ENCODE peak calls at places on chromosome 11, in ten cellular contexts. X, N, V, M, E, I, H, B, R and W are unnamed samples.

GRCh38 chr11:65771589-65772112 is 9.1 kb downstream of the AP5B1 start:
- DNase-seq in X (no peak), N (no peak), V (no peak), M (no peak), E (no peak), I (no peak), H (no peak), B (no peak), R (no peak), W (no peak)

GRCh38 chr11:92311616-92312449 is 87.2 kb downstream of the FAT3 start:
- DNase-seq in X (no peak), N (peak; percentile 41), V (no peak), M (no peak), E (no peak), I (no peak), H (no peak), B (no peak), R (no peak), W (no peak)

GRCh38 chr11:10909141-10909883 is 51.5 kb upstream of the ZBED5 start:
- DNase-seq in X (no peak), N (no peak), V (no peak), M (no peak), E (no peak), I (no peak), H (no peak), B (no peak), R (no peak), W (no peak)

GRCh38 chr11:11983427-11983826 is 25.0 kb downstream of the DKK3 start:
- DNase-seq in X (no peak), N (no peak), V (no peak), M (no peak), E (no peak), I (peak; percentile 31), H (no peak), B (no peak), R (peak; percentile 73), W (no peak)

GRCh38 chr11:64767344-64768299 is 7.8 kb upstream of the PYGM start:
- DNase-seq in X (peak; percentile 82), N (peak; percentile 54), V (peak; percentile 79), M (peak; percentile 83), E (peak; percentile 73), I (no peak), H (peak; percentile 77), B (no peak), R (peak; percentile 84), W (no peak)

GRCh38 chr11:12771875-12772274 is 97.7 kb downstream of the TEAD1 start:
- DNase-seq in X (no peak), N (no peak), V (no peak), M (no peak), E (no peak), I (no peak), H (no peak), B (no peak), R (no peak), W (no peak)

GRCh38 chr11:92628401-92629292 is 340.8 kb upstream of the MTNR1B start:
- DNase-seq in X (no peak), N (peak; percentile 2), V (no peak), M (no peak), E (no peak), I (no peak), H (no peak), B (no peak), R (no peak), W (no peak)

GRCh38 chr11:75582935-75583709 is 21.1 kb downstream of the SERPINH1 start:
- DNase-seq in X (peak; percentile 53), N (peak; percentile 70), V (peak; percentile 87), M (peak; percentile 84), E (peak; percentile 65), I (no peak), H (peak; percentile 31), B (peak; percentile 86), R (peak; percentile 87), W (peak; percentile 66)

GRCh38 chr11:27329867-27330632 is 33.0 kb downstream of the CCDC34 start:
- DNase-seq in X (no peak), N (no peak), V (no peak), M (no peak), E (no peak), I (no peak), H (no peak), B (no peak), R (no peak), W (no peak)

GRCh38 chr11:22192642-22193347 is at the start of gene ANO5:
- DNase-seq in X (peak; percentile 73), N (no peak), V (peak; percentile 78), M (peak; percentile 86), E (peak; percentile 84), I (peak; percentile 89), H (no peak), B (peak; percentile 84), R (peak; percentile 74), W (peak; percentile 0)

GRCh38 chr11:67349036-67349435 is 4.3 kb downstream of the POLD4 start:
- DNase-seq in X (peak; percentile 41), N (no peak), V (no peak), M (no peak), E (no peak), I (no peak), H (no peak), B (no peak), R (no peak), W (no peak)

GRCh38 chr11:67347964-67348749 is 5.2 kb downstream of the POLD4 start:
- DNase-seq in X (peak; percentile 16), N (peak; percentile 40), V (peak; percentile 55), M (no peak), E (no peak), I (no peak), H (no peak), B (no peak), R (no peak), W (no peak)

GRCh38 chr11:67345949-67346819 is 7.2 kb downstream of the POLD4 start:
- DNase-seq in X (peak; percentile 97), N (peak; percentile 66), V (peak; percentile 78), M (peak; percentile 25), E (no peak), I (no peak), H (no peak), B (no peak), R (no peak), W (no peak)

GRCh38 chr11:67345247-67345948 is 7.9 kb downstream of the POLD4 start:
- DNase-seq in X (no peak), N (no peak), V (no peak), M (no peak), E (no peak), I (no peak), H (no peak), B (no peak), R (no peak), W (no peak)

DNA sequence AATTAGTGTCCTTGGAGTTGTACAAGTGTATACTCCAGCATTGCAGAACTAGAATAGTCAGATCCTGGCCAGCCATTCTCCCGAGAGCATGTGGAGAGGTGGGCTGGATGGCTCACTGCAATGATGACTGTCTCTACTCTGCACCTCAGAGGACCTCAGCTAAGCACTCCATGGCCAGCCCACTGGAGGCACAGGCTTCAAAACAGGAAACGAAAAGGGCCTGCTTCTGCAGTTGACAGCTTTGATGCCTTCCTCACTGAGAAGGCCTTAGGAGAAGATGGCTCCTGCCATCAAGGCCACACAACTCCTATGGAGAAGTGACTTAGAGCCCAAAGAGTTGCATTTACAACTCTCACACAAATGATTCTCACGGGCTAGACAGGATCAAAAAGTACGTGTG is 9.1 kb downstream of the POLD4 start:
- DNase-seq in X (no peak), N (no peak), V (no peak), M (no peak), E (no peak), I (no peak), H (no peak), B (no peak), R (no peak), W (no peak)
- H3K27ac ChIP-seq in X (peak overlapping the region; percentile 82), N (no peak overlapping the region), V (peak overlapping the region; percentile 74), M (no peak overlapping the region), E (peak overlapping the region; percentile 51), I (no peak overlapping the region), H (no peak overlapping the region), B (no peak overlapping the region), R (no peak overlapping the region), W (no peak overlapping the region)

DNA sequence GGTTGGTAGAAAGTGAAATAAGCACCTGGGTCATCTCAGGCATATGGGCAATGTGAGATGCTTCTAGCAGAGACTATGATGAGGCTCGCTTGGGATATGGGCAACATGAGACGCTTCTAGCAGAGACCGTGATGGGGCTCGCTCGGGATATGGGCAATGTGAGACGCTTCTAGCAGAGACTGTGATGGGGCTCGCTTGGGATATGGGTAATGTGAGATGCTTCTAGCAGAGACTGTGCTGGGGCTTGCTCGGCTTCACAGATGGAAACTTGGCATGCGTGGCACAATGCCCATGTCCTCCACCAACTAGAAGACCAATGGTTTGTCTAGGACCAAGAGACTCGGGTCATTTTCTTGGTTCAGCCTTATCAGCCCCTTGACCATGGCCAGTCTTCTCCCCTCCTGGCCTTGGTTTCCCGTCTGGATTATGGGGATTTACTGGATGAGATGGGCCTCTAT is 7.1 kb downstream of the MYEOV start:
- DNase-seq in X (no peak), N (no peak), V (no peak), M (no peak), E (no peak), I (no peak), H (no peak), B (no peak), R (no peak), W (no peak)
- H3K27ac ChIP-seq in X (peak overlapping the region; percentile 93), N (peak overlapping the region; percentile 94), V (no peak overlapping the region), M (no peak overlapping the region), E (no peak overlapping the region), I (no peak overlapping the region), H (no peak overlapping the region), B (no peak overlapping the region), R (no peak overlapping the region), W (no peak overlapping the region)

GRCh38 chr11:47354913-47355282 is 2.4 kb upstream of the MYBPC3 start:
- DNase-seq in X (no peak), N (peak; percentile 11), V (no peak), M (no peak), E (no peak), I (no peak), H (no peak), B (no peak), R (no peak), W (no peak)
- H3K27ac ChIP-seq in X (peak overlapping the region; percentile 97), N (no peak overlapping the region), V (no peak overlapping the region), M (peak overlapping the region; percentile 77), E (peak overlapping the region; percentile 52), I (peak overlapping the region; percentile 42), H (no peak overlapping the region), B (peak overlapping the region; percentile 70), R (no peak overlapping the region), W (no peak overlapping the region)

DNA sequence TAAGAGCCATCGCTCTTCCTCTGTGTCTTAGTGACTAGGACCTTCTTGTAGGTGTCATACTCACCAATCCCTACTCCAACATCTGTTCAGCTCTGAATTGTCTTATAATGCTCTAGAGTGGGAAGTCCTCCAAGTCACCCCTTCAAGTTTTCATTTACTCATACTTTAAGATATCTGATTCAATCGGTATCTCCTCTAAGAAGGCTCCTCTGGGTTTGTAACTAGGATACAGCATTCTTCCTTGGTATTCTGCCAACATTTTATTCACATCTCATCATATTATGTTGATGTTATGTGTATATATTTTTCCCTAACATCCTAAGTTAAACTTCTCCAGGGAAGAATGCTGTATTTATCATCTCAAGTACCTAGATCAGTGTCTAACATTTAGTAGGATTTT is 662.1 kb downstream of the NTM start:
- DNase-seq in X (no peak), N (peak; percentile 50), V (no peak), M (no peak), E (no peak), I (no peak), H (no peak), B (no peak), R (no peak), W (no peak)
- H3K27ac ChIP-seq in X (no peak overlapping the region), N (peak overlapping the region; percentile 32), V (no peak overlapping the region), M (no peak overlapping the region), E (no peak overlapping the region), I (no peak overlapping the region), H (no peak overlapping the region), B (no peak overlapping the region), R (no peak overlapping the region), W (no peak overlapping the region)